ENCODE peak calls at places on chromosomes 13 and 19, in six cellular contexts. W, Z, T, F, Q and Y are unnamed samples.

GRCh38 chr19:55044286-55044685 is 6.2 kb upstream of the GP6 start:
- DNase-seq in T (no peak), W (no peak), Z (no peak), Q (no peak), F (no peak), Y (no peak)

GRCh38 chr13:19156013-19156825 is 25.4 kb downstream of the TUBA3C start:
- DNase-seq in Q (no peak), F (no peak), T (no peak), Z (no peak), W (no peak), Y (no peak)

GRCh38 chr19:39046037-39046821 is 13.9 kb upstream of the FBXO27 start:
- DNase-seq in W (no peak), F (no peak), Z (peak), Q (peak), T (no peak), Y (no peak)

GRCh38 chr19:3359850-3360493 is 6.4 kb upstream of the NFIC start:
- DNase-seq in Q (no peak), Z (peak), F (no peak), T (no peak), W (no peak), Y (no peak)

GRCh38 chr13:102376314-102376713 is 25.5 kb downstream of the FGF14 start:
- DNase-seq in W (no peak), F (no peak), T (no peak), Q (no peak), Z (no peak), Y (no peak)

GRCh38 chr19:16037424-16038195 is 38.7 kb upstream of the TPM4 start:
- DNase-seq in Z (no peak), Q (no peak), T (no peak), F (no peak), W (no peak), Y (no peak)

GRCh38 chr19:52725528-52725961 is 9.3 kb downstream of the ZNF611 start:
- DNase-seq in T (no peak), F (no peak), W (no peak), Q (no peak), Z (no peak), Y (no peak)

GRCh38 chr13:54394908-54395307 is 1366.3 kb downstream of the OLFM4 start:
- DNase-seq in W (no peak), Z (no peak), Q (no peak), F (no peak), T (no peak), Y (no peak)

GRCh38 chr13:30107536-30108136 is 199.7 kb downstream of the KATNAL1 start:
- DNase-seq in Z (no peak), Q (no peak), W (no peak), T (no peak), F (no peak), Y (no peak)

GRCh38 chr19:38362076-38362945 is 12.1 kb upstream of the PSMD8 start:
- DNase-seq in W (peak), T (peak), Q (peak), F (no peak), Z (peak), Y (no peak)

GRCh38 chr19:38544569-38545315 is 73.0 kb downstream of the MAP4K1 start:
- DNase-seq in W (no peak), Z (peak), T (no peak), F (no peak), Q (peak), Y (no peak)

GRCh38 chr13:98492335-98493034 is 84.4 kb downstream of the STK24 start:
- DNase-seq in Q (no peak), F (no peak), T (no peak), Z (peak), W (no peak), Y (peak)

GRCh38 chr19:48999481-49000325 is 6.0 kb downstream of the RUVBL2 start:
- DNase-seq in Q (no peak), T (no peak), W (peak), Z (peak), F (no peak), Y (peak)

GRCh38 chr19:55196803-55197202 is 12.5 kb downstream of the PTPRH start:
- DNase-seq in Z (peak), Q (no peak), F (no peak), W (no peak), T (no peak), Y (no peak)

GRCh38 chr19:52248256-52248655 is 21.1 kb upstream of the ZNF766 start:
- DNase-seq in Z (peak), T (peak), F (peak), W (peak), Q (peak), Y (no peak)

GRCh38 chr13:110109910-110110309 is 197.0 kb downstream of the COL4A1 start:
- DNase-seq in T (no peak), Q (no peak), F (no peak), Z (no peak), W (no peak), Y (peak)

GRCh38 chr19:16324064-16324383 is 602 bp upstream of the KLF2 start:
- DNase-seq in Z (no peak), Q (no peak), T (no peak), F (no peak), W (no peak), Y (no peak)

GRCh38 chr19:32675720-32676185 is at the start of gene RGS9BP:
- DNase-seq in T (peak), Q (no peak), W (peak), F (peak), Z (peak), Y (no peak)

GRCh38 chr13:90834700-90835099 is 512.8 kb upstream of the MIR17HG start:
- DNase-seq in F (no peak), Q (no peak), W (no peak), Z (no peak), T (no peak), Y (no peak)

GRCh38 chr13:108115739-108116138 is 99.6 kb downstream of the LIG4 start:
- DNase-seq in Z (no peak), Q (no peak), T (no peak), F (no peak), W (no peak), Y (no peak)

GRCh38 chr19:41089955-41090354 is 1.7 kb downstream of the CYP2A13 start:
- DNase-seq in F (no peak), Q (no peak), W (no peak), Z (peak), T (no peak), Y (no peak)

GRCh38 chr13:75398072-75398471 is 83.9 kb downstream of the TBC1D4 start:
- DNase-seq in T (no peak), Z (no peak), Q (no peak), W (no peak), F (no peak), Y (no peak)

GRCh38 chr19:46533085-46534081 is 37.7 kb upstream of the PNMA8B start:
- DNase-seq in Z (peak), W (no peak), T (no peak), F (no peak), Q (no peak), Y (no peak)

GRCh38 chr13:50197705-50198104 is 182.5 kb downstream of the KCNRG start:
- DNase-seq in W (no peak), Z (no peak), Q (no peak), T (no peak), F (no peak), Y (no peak)